ENCODE peak calls at places on chromosomes 1 and 21, in seven cellular contexts. O is prostate gland; X is AG20443; I is A549; G is activated CD8-positive, alpha-beta memory T cell treated with anti-CD3 and anti-CD28 coated beads for 48 hours; S is GM23248; E is effector memory CD8-positive, alpha-beta T cell. K is an unnamed sample.

GRCh38 chr1:226100436-226101347 is 38.2 kb downstream of the H3-3A start:
- DNase-seq in X (peak; percentile 77), G (no peak), S (peak; percentile 38), O (no peak), E (no peak), I (peak; percentile 91), K (peak; percentile 81)

GRCh38 chr21:26840912-26841311 is 4.3 kb downstream of the ADAMTS1 start:
- DNase-seq in I (no peak), X (peak; percentile 58), S (peak; percentile 91), E (no peak), O (no peak), G (no peak), K (peak; percentile 75)

GRCh38 chr1:110475358-110476027 is 24.5 kb downstream of the PROK1 start:
- DNase-seq in I (no peak), X (no peak), S (no peak), E (no peak), G (no peak), O (no peak), K (peak; percentile 22)

GRCh38 chr21:26451014-26451740 is 121.9 kb downstream of the CYYR1 start:
- DNase-seq in X (no peak), G (no peak), S (peak; percentile 41), O (no peak), E (no peak), I (no peak), K (no peak)

GRCh38 chr1:77412069-77412793 is 130.4 kb downstream of the AK5 start:
- DNase-seq in G (no peak), O (peak; percentile 27), E (no peak), X (peak; percentile 24), I (peak; percentile 21), S (peak; percentile 48), K (peak; percentile 81)

GRCh38 chr1:66495490-66495889 is 38.5 kb upstream of the SGIP1 start:
- DNase-seq in I (no peak), S (peak; percentile 85), X (peak; percentile 68), O (no peak), G (no peak), E (no peak), K (no peak)

GRCh38 chr1:112878321-112878720 is 77.7 kb downstream of the SLC16A1 start:
- DNase-seq in S (no peak), O (no peak), I (no peak), X (no peak), G (no peak), E (no peak), K (no peak)

GRCh38 chr1:185463433-185463832 is 146.4 kb upstream of the IVNS1ABP start:
- DNase-seq in G (no peak), E (no peak), O (no peak), S (peak; percentile 1), I (no peak), X (no peak), K (no peak)

GRCh38 chr1:3695326-3696217 is 43.3 kb downstream of the TP73 start:
- DNase-seq in S (peak; percentile 69), G (no peak), I (peak; percentile 76), E (peak; percentile 21), O (no peak), X (peak; percentile 90), K (peak; percentile 58)

GRCh38 chr1:185108324-185108723 is 48.4 kb downstream of the TRMT1L start:
- DNase-seq in G (no peak), O (no peak), E (no peak), S (peak; percentile 46), X (no peak), I (no peak), K (peak; percentile 6)

GRCh38 chr1:25096307-25097150 is 135.8 kb downstream of the SYF2 start:
- DNase-seq in S (no peak), X (peak; percentile 40), G (no peak), O (no peak), E (no peak), I (no peak), K (no peak)

GRCh38 chr1:235597867-235598553 is 51.6 kb downstream of the GNG4 start:
- DNase-seq in O (no peak), S (peak; percentile 75), E (no peak), I (peak; percentile 58), X (peak; percentile 64), G (no peak), K (peak; percentile 82)

GRCh38 chr1:40861227-40862003 is 748 bp downstream of the CITED4 start:
- DNase-seq in S (peak; percentile 75), G (no peak), X (peak; percentile 65), O (no peak), I (no peak), E (peak; percentile 19), K (peak; percentile 59)

GRCh38 chr1:53526451-53527101 is 67.4 kb downstream of the DMRTB1 start:
- DNase-seq in S (peak; percentile 71), I (no peak), O (peak; percentile 72), E (no peak), X (peak; percentile 90), G (no peak), K (no peak)

GRCh38 chr1:237740831-237741230 is 149.9 kb downstream of the ZP4 start:
- DNase-seq in G (no peak), X (no peak), S (no peak), E (no peak), I (no peak), O (no peak), K (no peak)

GRCh38 chr1:38123356-38123755 is 76.8 kb upstream of the POU3F1 start:
- DNase-seq in X (peak; percentile 75), I (peak; percentile 21), S (peak; percentile 74), G (no peak), O (no peak), E (no peak), K (peak; percentile 73)

GRCh38 chr1:208975456-208975855 is 608.1 kb upstream of the CAMK1G start:
- DNase-seq in E (no peak), I (no peak), S (no peak), X (no peak), O (no peak), G (no peak), K (no peak)

GRCh38 chr1:230877139-230877923 is 9.0 kb upstream of the C1orf198 start:
- DNase-seq in S (peak; percentile 96), I (no peak), X (peak; percentile 85), E (no peak), G (no peak), O (no peak), K (peak; percentile 37)

GRCh38 chr1:27650527-27651175 is 15.7 kb upstream of the FGR start:
- DNase-seq in O (no peak), S (peak; percentile 69), G (no peak), X (peak; percentile 55), E (no peak), I (no peak), K (peak; percentile 53)

GRCh38 chr1:187143783-187144182 is 315.0 kb downstream of the PLA2G4A start:
- DNase-seq in S (no peak), G (no peak), X (no peak), I (no peak), E (no peak), O (no peak), K (peak; percentile 40)

GRCh38 chr1:235018161-235018560 is 110.5 kb downstream of the TOMM20 start:
- DNase-seq in G (no peak), E (no peak), I (peak; percentile 17), O (no peak), S (peak; percentile 99), X (peak; percentile 93), K (peak; percentile 98)

GRCh38 chr1:243734311-243734700 is 115.7 kb downstream of the AKT3 start:
- DNase-seq in I (no peak), O (no peak), G (no peak), E (no peak), X (no peak), S (peak; percentile 65), K (peak; percentile 42)

GRCh38 chr1:23809751-23810171 is 9.2 kb upstream of the GALE start:
- DNase-seq in G (no peak), E (peak; percentile 84), S (peak; percentile 68), O (peak; percentile 42), I (peak; percentile 69), X (peak; percentile 80), K (peak; percentile 69)

GRCh38 chr1:178564086-178564782 is 51.3 kb downstream of the TEX35 start:
- DNase-seq in O (no peak), I (no peak), G (no peak), E (no peak), S (no peak), X (no peak), K (no peak)

GRCh38 chr1:3026581-3027511 is 5.6 kb downstream of the ACTRT2 start:
- DNase-seq in G (no peak), I (no peak), E (no peak), O (no peak), S (no peak), X (no peak), K (no peak)

GRCh38 chr1:84932991-84933611 is 40.1 kb upstream of the LPAR3 start:
- DNase-seq in O (no peak), G (no peak), E (no peak), I (no peak), X (no peak), S (no peak), K (no peak)

GRCh38 chr21:18251065-18251464 is 6.4 kb downstream of the CHODL start:
- DNase-seq in I (no peak), S (no peak), X (no peak), O (no peak), G (no peak), E (no peak), K (no peak)

GRCh38 chr1:119715542-119715941 is 3.8 kb downstream of the PHGDH start:
- DNase-seq in I (no peak), E (no peak), S (peak; percentile 36), G (no peak), O (no peak), X (no peak), K (peak; percentile 18)

GRCh38 chr1:205354259-205354904 is 2.3 kb downstream of the KLHDC8A start:
- DNase-seq in I (peak; percentile 35), E (peak; percentile 65), G (no peak), O (peak; percentile 60), X (peak; percentile 61), S (peak; percentile 78), K (peak; percentile 74)